ENCODE peak calls at places on chromosomes 4 and X, in four cellular contexts. C, D, G and M are unnamed samples. For H3K4me1, the result is how much of the 10 kb centered on the place peaks cover.

GRCh38 chr4:38364383-38364963 is 299.5 kb upstream of the KLF3 start:
- DNase-seq in C (no peak), D (no peak), G (no peak), M (no peak)

GRCh38 chr4:138775890-138776289 is 239.7 kb upstream of the NOCT start:
- DNase-seq in C (no peak), D (no peak), G (no peak), M (no peak)

GRCh38 chr4:54120517-54120916 is 20.6 kb downstream of the GSX2 start:
- DNase-seq in C (no peak), D (no peak), G (no peak), M (no peak)

GRCh38 chrX:13290891-13291614 is 28.8 kb downstream of the ATXN3L start:
- DNase-seq in C (no peak), D (no peak), G (no peak), M (no peak)

GRCh38 chrX:151359931-151360871 is 36.8 kb upstream of the VMA21 start:
- DNase-seq in C (no peak), D (peak), G (peak), M (no peak)

GRCh38 chr4:40629401-40630334 is at the start of gene RBM47:
- DNase-seq in C (peak), D (peak), G (peak), M (peak)

GRCh38 chrX:117376460-117376859 is 740.1 kb downstream of the KLHL13 start:
- DNase-seq in C (no peak), D (no peak), G (no peak), M (no peak)

GRCh38 chr4:1576961-1577814 is 106.9 kb downstream of the FAM53A start:
- DNase-seq in C (no peak), D (no peak), G (no peak), M (peak)

GRCh38 chrX:46016296-46016695 is 528.9 kb downstream of the ZNF674 start:
- DNase-seq in C (no peak), D (no peak), G (no peak), M (no peak)

GRCh38 chrX:3712080-3712869 is 1.2 kb downstream of the PRKX start:
- DNase-seq in C (no peak), D (no peak), G (peak), M (no peak)

GRCh38 chr4:138555584-138555983 is 313.4 kb upstream of the SLC7A11 start:
- DNase-seq in C (no peak), D (no peak), G (no peak), M (no peak)

GRCh38 chr4:21451032-21451431 is 497.5 kb downstream of the KCNIP4 start:
- DNase-seq in C (no peak), D (no peak), G (no peak), M (no peak)

GRCh38 chr4:1348014-1348513 is 1.1 kb downstream of the UVSSA start:
- DNase-seq in C (no peak), D (no peak), G (no peak), M (no peak)

GRCh38 chrX:103531002-103531401 is 11.7 kb upstream of the RAB40A start:
- DNase-seq in C (no peak), D (no peak), G (no peak), M (no peak)

GRCh38 chr4:7691992-7692391 is 247.7 kb downstream of the AFAP1 start:
- DNase-seq in C (no peak), D (no peak), G (peak), M (no peak)

GRCh38 chrX:11566814-11567213 is 98.9 kb downstream of the ARHGAP6 start:
- DNase-seq in C (no peak), D (no peak), G (no peak), M (no peak)
- H3K27ac ChIP-seq in C (no peak), D (no peak), G (no peak), M (no peak)

DNA sequence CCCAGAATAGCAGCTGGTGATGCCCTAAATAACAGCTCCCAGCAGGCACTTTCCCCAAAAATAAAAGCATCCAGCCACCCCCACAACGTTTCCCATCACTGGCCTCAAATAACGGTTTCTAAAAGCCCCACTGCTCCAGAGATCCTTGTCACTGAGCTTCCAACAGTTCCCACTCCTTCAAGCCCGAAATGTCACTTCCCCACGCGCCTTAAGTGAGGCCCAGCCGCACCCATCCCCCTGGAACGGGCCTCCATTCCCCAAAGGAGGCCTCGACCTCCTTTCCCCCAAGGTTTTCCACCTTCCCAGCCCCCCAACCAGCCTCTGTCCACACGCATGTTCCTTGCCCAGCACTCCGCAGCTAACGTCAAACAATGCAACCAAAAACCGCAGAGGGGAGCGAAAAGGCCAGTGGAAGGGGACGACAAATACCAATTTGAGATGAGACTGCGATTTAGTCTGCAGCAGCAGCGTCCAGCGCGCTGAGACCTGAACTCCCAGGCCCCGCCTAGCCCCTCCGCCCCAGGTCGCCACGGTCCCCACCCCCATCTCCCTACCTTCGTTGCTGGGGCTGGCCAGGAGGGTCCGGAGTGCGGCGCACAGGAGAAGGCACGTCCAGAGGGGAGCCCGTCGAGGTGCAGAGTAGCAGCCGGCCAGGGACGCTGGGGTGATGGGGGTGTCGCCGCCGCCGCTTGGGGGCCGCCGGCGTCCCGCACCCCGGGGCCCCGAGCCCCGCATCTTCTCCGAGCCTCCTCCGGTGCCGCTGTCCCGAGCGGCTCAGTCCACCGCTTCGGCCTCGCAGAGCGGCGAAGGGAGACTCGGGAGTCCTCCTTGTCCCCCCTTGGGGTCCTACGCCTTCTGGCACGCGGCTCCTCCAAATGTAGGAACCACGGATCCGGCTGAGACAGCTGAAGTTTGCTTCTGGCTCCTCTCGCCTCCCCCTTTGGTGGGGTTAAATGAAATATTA is 999 bp downstream of the EPHA5 start:
- DNase-seq in C (peak), D (no peak), G (peak), M (no peak)
- H3K4me3 ChIP-seq in C (peak), D (no peak), G (peak), M (peak)

GRCh38 chrX:41108007-41108683 is 22.9 kb downstream of the USP9X start:
- DNase-seq in C (no peak), D (no peak), G (no peak), M (no peak)
- H3K4me1 ChIP-seq in C (under half), D (half or more), G (under half), M (under half)

DNA sequence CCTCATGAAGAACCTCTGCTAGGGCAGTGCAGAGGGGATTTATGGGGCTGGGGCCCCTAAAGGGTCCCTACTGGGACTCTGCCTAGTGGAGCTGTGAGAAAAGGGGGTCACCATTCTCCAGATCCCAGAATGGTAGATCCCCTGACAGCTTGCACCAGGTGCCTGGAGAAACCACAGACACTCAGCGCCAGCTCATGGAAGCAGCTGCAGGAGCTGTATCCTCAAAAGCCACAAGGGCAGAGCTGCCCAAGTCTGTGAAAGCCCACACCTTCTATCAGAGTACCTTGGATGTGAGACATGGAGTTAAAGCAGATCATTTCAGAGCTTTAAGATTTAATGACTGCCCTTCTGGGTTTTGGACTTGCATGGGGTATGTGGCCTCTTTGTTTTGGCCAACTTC is 38.6 kb downstream of the MAP9 start:
- DNase-seq in C (no peak), D (no peak), G (no peak), M (no peak)
- H3K27ac ChIP-seq in C (no peak), D (no peak), G (no peak), M (no peak)

GRCh38 chrX:20011608-20012007 is 20.7 kb upstream of the BCLAF3 start:
- DNase-seq in C (no peak), D (no peak), G (no peak), M (no peak)

GRCh38 chrX:20016618-20016945 is 25.7 kb upstream of the BCLAF3 start:
- DNase-seq in C (no peak), D (no peak), G (no peak), M (no peak)

GRCh38 chrX:20019672-20020365 is 29.0 kb upstream of the BCLAF3 start:
- DNase-seq in C (no peak), D (no peak), G (no peak), M (no peak)

GRCh38 chrX:20015422-20015821 is 24.6 kb upstream of the BCLAF3 start:
- DNase-seq in C (no peak), D (no peak), G (no peak), M (no peak)

DNA sequence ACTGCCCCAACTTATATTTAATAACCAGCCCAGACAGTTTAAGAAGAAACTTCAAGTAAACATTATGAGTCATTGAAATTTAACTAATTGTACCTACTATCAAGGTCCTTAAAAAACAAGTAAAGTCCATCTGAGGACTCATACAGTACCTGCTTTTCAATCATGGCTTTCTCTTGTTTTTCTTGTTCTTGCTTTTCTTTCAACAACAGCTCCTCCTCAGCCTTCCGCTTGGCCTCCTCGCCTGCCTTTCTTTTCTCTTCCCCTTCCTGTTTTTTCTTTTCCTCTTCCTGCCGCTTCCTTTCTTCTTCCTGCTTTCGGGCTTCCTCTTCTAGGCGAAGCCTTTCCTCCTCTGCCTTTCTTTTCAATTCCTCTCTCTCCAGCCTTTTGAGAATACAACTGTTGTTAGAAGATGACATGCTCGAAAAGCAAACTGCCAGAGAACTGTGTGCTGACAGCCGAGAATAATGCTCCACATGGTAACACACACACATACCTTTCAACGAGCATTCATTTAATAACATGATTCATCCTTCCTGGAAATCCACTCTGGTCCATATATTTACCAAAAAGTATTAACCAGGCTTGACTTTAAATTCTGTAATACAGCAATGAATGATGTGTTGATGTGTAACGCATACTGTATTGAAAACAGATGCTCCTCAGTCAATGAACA is 25.2 kb upstream of the BCLAF3 start:
- DNase-seq in C (no peak), D (no peak), G (no peak), M (no peak)
- H3K4me3 ChIP-seq in C (no peak), D (no peak), G (no peak), M (no peak)

DNA sequence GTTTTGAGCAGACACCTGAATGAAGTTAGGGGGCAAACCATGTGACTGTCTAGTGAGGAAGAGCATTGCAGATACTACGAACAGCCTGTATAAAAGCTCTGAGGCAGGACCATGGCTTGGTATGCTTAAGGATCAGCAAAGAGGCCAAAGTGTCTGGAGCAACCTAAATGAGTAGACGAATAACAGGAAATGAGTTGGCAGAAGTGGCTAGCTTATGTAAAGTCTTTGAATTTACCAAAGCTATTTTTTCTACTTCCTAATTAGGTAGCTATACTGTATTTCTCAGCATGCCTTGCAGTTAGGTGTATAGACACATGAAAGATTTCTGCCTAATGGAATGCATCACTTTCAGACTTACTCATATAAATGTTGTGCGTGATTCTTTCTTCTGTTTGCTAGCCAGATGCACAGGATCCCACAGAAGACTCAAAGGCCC is 9.3 kb upstream of the GPRIN3 start:
- DNase-seq in C (no peak), D (peak), G (no peak), M (no peak)
- H3K4me1 ChIP-seq in C (under half), D (under half), G (under half), M (under half)